ENCODE peak calls at places on chromosomes 11 and 22, in four cellular contexts. I is amygdala; J is naive B cell; F is activated CD8-positive, alpha-beta memory T cell treated with anti-CD3 and anti-CD28 coated beads, Interleukin-2, amount 50 U/mL, for 4 hours. B is an unnamed sample.

GRCh38 chr11:45058344-45058743 is 88.1 kb upstream of the PRDM11 start:
- DNase-seq in I (no peak), F (no peak), J (no peak), B (no peak)

GRCh38 chr11:119839504-119840133 is 110.6 kb upstream of the NECTIN1 start:
- DNase-seq in I (no peak), J (no peak), F (no peak), B (no peak)

GRCh38 chr11:126518996-126519351 is 163.5 kb downstream of the ST3GAL4 start:
- DNase-seq in I (no peak), F (no peak), J (no peak), B (no peak)

GRCh38 chr22:38824587-38824986 is 19.2 kb downstream of the NPTXR start:
- DNase-seq in I (no peak), J (peak; percentile 27), F (peak; percentile 26), B (peak; percentile 75)

GRCh38 chr11:108635106-108635505 is 29.8 kb upstream of the DDX10 start:
- DNase-seq in J (no peak), F (no peak), I (no peak), B (peak; percentile 16)

GRCh38 chr11:118436639-118437045 is 350 bp downstream of the KMT2A start:
- DNase-seq in F (peak; percentile 56), I (no peak), J (no peak), B (peak; percentile 21)

GRCh38 chr11:68751331-68751856 is at the start of gene TESMIN:
- DNase-seq in F (peak; percentile 92), I (peak; percentile 27), J (peak; percentile 79), B (peak; percentile 46)

GRCh38 chr22:39456262-39457046 is at the start of gene MGAT3:
- DNase-seq in J (no peak), F (no peak), I (no peak), B (no peak)

GRCh38 chr11:104320091-104320490 is 156.1 kb upstream of the PDGFD start:
- DNase-seq in J (no peak), I (no peak), F (no peak), B (peak; percentile 63)

GRCh38 chr11:68468217-68468828 is 7.8 kb downstream of the PPP6R3 start:
- DNase-seq in I (no peak), F (no peak), J (no peak), B (no peak)

GRCh38 chr22:35357883-35358621 is 22.8 kb upstream of the HMOX1 start:
- DNase-seq in F (no peak), I (no peak), J (no peak), B (peak; percentile 40)

GRCh38 chr11:79510948-79511347 is 70.1 kb upstream of the TENM4 start:
- DNase-seq in I (no peak), F (no peak), J (no peak), B (no peak)

GRCh38 chr11:118212131-118212725 is 12.6 kb downstream of the JAML start:
- DNase-seq in F (no peak), I (no peak), J (no peak), B (no peak)

GRCh38 chr22:17303840-17304779 is 65.2 kb upstream of the CECR2 start:
- DNase-seq in J (peak; percentile 66), F (peak; percentile 24), I (no peak), B (no peak)

B was measured in IMR-90.